ENCODE peak calls at places on chromosomes 1 and 21, in six cellular contexts. E, K, M, U, S and N are unnamed samples. For H3K4me1, the result is how much of the 10 kb centered on the place peaks cover.

GRCh38 chr1:204169871-204170270 is 3.7 kb upstream of the REN start:
- DNase-seq in K (no peak), S (no peak), E (peak), U (no peak), M (no peak), N (no peak)

GRCh38 chr1:247385283-247385682 is 30.7 kb upstream of the NLRP3 start:
- DNase-seq in K (no peak), S (no peak), U (no peak), M (no peak), E (no peak), N (no peak)

GRCh38 chr1:180155202-180155682 is 573 bp downstream of the QSOX1 start:
- DNase-seq in U (no peak), E (peak), K (peak), M (peak), S (no peak), N (no peak)

GRCh38 chr1:184823080-184823479 is 68.4 kb upstream of the EDEM3 start:
- DNase-seq in K (no peak), E (no peak), U (no peak), S (no peak), M (no peak), N (peak)

GRCh38 chr1:158998781-158999161 is 10.9 kb upstream of the IFI16 start:
- DNase-seq in U (peak), M (peak), S (peak), K (peak), E (peak), N (no peak)

GRCh38 chr1:171219751-171220385 is 28.4 kb upstream of the FMO1 start:
- DNase-seq in K (no peak), U (no peak), M (no peak), E (no peak), S (no peak), N (no peak)

GRCh38 chr1:12123172-12123571 is 43.6 kb upstream of the TNFRSF1B start:
- DNase-seq in M (no peak), E (no peak), S (no peak), U (no peak), K (no peak), N (no peak)

GRCh38 chr1:103107696-103108524 is at the start of gene COL11A1:
- DNase-seq in K (no peak), M (no peak), E (no peak), U (no peak), S (no peak), N (no peak)

GRCh38 chr1:2049517-2050481 is at the start of gene PRKCZ:
- DNase-seq in K (peak), M (peak), U (no peak), S (peak), E (peak), N (peak)

GRCh38 chr1:10564063-10564462 is 89.3 kb downstream of the PEX14 start:
- DNase-seq in K (no peak), S (no peak), E (no peak), M (no peak), U (no peak), N (no peak)

GRCh38 chr1:158076461-158076860 is 83.0 kb downstream of the KIRREL1 start:
- DNase-seq in S (no peak), M (no peak), U (no peak), K (no peak), E (no peak), N (no peak)

GRCh38 chr1:53575141-53575947 is 116.1 kb downstream of the DMRTB1 start:
- DNase-seq in U (no peak), K (peak), M (no peak), E (no peak), S (no peak), N (no peak)

GRCh38 chr1:231613419-231614349 is 12.9 kb upstream of the DISC1 start:
- DNase-seq in U (peak), M (no peak), K (no peak), S (no peak), E (no peak), N (no peak)

GRCh38 chr1:156523801-156524480 is 23.4 kb upstream of the MEF2D start:
- DNase-seq in U (no peak), K (no peak), M (no peak), S (no peak), E (no peak), N (no peak)

GRCh38 chr1:1285102-1285571 is 4.9 kb downstream of the SCNN1D start:
- DNase-seq in U (peak), K (no peak), M (no peak), S (peak), E (no peak), N (no peak)

GRCh38 chr1:92476071-92476607 is 10.6 kb downstream of the GFI1 start:
- DNase-seq in K (peak), S (no peak), M (peak), E (peak), U (no peak), N (no peak)

GRCh38 chr1:118335372-118335771 is 150.3 kb upstream of the SPAG17 start:
- DNase-seq in U (no peak), M (no peak), S (no peak), E (peak), K (no peak), N (no peak)

GRCh38 chr1:1157033-1157365 is 16.7 kb upstream of the TTLL10 start:
- DNase-seq in K (no peak), E (no peak), U (no peak), S (no peak), M (no peak), N (no peak)

GRCh38 chr1:40801742-40802077 is 18.1 kb downstream of the KCNQ4 start:
- DNase-seq in S (no peak), E (no peak), U (no peak), M (no peak), K (no peak), N (no peak)

GRCh38 chr1:91729621-91730348 is 156.2 kb downstream of the TGFBR3 start:
- DNase-seq in U (no peak), E (no peak), M (no peak), K (no peak), S (no peak), N (no peak)

GRCh38 chr1:117123274-117123673 is 1.7 kb upstream of the TRIM45 start:
- DNase-seq in K (no peak), M (no peak), E (no peak), U (no peak), S (no peak), N (no peak)

GRCh38 chr1:68904472-68904871 is 407.6 kb upstream of the DEPDC1 start:
- DNase-seq in U (no peak), M (no peak), K (no peak), E (no peak), S (no peak), N (no peak)

GRCh38 chr1:206465951-206466350 is 4.3 kb upstream of the IKBKE start:
- DNase-seq in K (no peak), S (no peak), M (no peak), U (no peak), E (no peak), N (no peak)

GRCh38 chr1:103514920-103515503 is 10.5 kb upstream of the RNPC3 start:
- DNase-seq in S (no peak), M (peak), U (peak), K (no peak), E (peak), N (no peak)

GRCh38 chr1:33715195-33715811 is 148.6 kb upstream of the HMGB4 start:
- DNase-seq in E (no peak), K (no peak), S (no peak), U (no peak), M (no peak), N (no peak)

GRCh38 chr1:87702455-87702854 is 373.8 kb downstream of the LMO4 start:
- DNase-seq in K (no peak), M (no peak), E (no peak), U (no peak), S (no peak), N (no peak)

GRCh38 chr1:181140398-181140797 is 51.9 kb downstream of the IER5 start:
- DNase-seq in E (no peak), K (no peak), S (no peak), U (no peak), M (no peak), N (no peak)

GRCh38 chr1:151520359-151520758 is 9.2 kb downstream of the CGN start:
- DNase-seq in M (no peak), K (no peak), E (no peak), S (no peak), U (no peak), N (no peak)
- TF ChIP-seq CTCF in M (no peak), K (no peak), E (no peak), S (no peak), U (peak), N (no peak)

GRCh38 chr1:109491372-109491771 is 2.5 kb upstream of the CYB561D1 start:
- DNase-seq in E (no peak), M (no peak), S (no peak), K (no peak), U (no peak), N (no peak)

GRCh38 chr1:109490934-109491302 is 3.0 kb upstream of the CYB561D1 start:
- DNase-seq in U (no peak), S (peak), E (no peak), M (no peak), K (no peak), N (no peak)

GRCh38 chr1:109493227-109493626 is 667 bp upstream of the CYB561D1 start:
- DNase-seq in E (no peak), K (no peak), U (no peak), M (no peak), S (no peak), N (no peak)

GRCh38 chr1:109495738-109496137 is 1.8 kb downstream of the CYB561D1 start:
- DNase-seq in M (no peak), S (no peak), E (no peak), U (no peak), K (no peak), N (no peak)

DNA sequence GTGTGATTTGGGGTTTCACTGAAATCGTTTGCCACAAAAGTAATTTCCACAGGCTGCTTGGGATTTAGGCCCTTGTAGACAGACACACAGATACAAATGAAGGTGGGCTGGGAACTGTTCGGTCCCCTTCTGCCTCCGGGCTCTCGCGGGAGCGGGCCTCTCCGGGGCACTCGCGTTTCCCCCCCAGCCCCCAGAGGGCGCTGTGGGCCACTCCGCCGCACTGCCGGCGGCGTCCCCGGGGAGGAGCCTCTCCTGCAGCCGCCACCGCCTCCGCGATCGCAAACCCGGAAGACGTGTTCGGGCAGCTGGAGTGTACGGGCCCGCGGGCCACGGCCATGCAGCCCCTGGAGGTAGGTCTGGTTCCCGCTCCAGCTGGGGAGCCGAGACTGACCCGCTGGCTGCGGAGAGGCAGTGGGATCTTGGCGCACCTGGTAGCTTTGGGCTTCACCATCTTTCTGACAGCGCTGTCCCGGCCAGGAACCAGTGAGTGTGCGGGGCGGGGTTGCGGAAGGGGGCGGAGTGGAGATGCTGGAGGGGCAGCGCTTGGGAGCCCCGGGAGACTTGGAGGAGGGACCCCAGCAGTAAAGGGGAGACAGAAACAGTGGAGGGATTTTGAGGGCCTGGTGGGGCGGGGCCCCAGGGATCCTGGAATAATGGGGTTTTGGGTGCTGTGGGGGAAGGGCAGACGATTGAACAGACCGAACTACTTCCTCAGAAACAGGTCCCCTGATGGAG is at the start of gene CYB561D1:
- DNase-seq in U (peak), K (peak), E (peak), M (peak), S (peak), N (peak)
- H3K4me1 ChIP-seq in U (under half), K (under half), E (under half), M (under half), S (under half), N (under half)

GRCh38 chr1:59045137-59045536 is 251.8 kb upstream of the FGGY start:
- DNase-seq in M (no peak), S (no peak), E (no peak), K (no peak), U (no peak), N (no peak)
- TF ChIP-seq CTCF in M (no peak), S (no peak), E (no peak), K (no peak), U (no peak), N (no peak)

DNA sequence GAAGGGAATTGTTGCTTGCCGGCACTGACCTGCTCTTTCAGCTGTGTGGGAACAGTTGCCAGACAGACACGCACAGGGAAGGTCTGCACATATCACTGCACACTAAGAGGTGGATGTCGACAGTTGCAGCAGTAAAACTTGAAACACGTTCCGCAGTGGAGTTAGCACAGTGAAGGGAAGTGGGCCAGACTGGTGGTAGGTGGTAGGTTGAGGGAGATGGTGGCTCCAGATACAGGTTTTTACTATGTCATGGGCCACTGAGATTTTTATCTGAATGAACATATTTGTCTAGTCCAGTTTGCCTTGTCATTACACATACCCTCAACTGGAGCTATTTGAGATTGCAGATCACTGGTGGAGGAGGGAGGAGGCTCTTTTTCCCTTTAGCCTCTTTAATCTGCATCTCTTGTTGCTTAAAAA is 13.5 kb downstream of the MRPS6 start:
- DNase-seq in S (no peak), K (no peak), E (no peak), U (no peak), M (no peak), N (no peak)
- H3K4me1 ChIP-seq in S (under half), K (under half), E (under half), U (under half), M (under half), N (half or more)

DNA sequence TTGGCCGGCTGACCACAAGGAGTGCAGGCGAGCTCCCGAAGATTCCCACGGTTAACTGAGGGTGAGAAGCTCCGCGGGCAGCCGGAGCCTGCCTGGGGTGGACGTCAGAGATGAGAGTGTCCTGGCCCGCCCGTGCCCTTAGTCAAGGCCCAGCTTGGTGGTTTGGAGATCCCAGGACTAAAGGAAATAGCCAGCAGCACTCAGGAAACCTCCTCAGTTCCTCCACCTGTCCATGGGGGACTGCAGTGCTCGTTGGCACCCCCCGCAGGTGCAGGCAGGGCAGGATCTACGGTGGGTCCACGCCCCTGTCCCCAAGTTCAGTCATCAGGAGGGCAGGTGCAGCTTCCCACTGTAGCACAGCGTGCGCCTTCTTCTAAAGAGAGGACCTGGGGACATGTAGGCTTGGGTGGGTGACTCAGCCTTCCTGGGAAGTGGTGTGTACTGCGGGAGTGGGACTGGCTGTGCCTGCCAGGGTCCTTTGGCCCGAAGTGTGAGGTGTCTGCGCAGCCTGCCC is 32.5 kb downstream of the SLX9 start:
- DNase-seq in U (no peak), E (no peak), K (no peak), S (no peak), M (no peak), N (no peak)
- TF ChIP-seq CTCF in U (peak), E (peak), K (no peak), S (no peak), M (no peak), N (no peak)

DNA sequence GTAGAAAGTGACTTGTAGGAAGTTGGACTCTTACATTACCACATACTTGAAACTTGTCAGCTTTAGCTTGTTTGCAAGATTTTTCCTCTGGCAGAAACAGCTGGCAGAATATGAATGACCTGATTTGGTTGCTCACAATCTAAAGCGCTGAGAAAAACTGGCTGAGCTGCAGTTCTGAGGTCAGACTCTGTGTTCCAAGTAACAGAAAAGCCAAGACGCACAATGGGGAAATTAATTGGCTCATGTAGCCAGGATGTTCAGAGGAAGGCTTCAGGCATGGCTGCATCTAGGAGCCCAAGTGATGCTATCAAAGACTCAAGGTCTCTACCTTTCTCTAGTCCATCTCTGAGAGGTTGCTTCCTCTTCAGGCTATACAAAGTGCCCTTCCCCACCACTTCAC is 27.0 kb downstream of the ALPL start:
- DNase-seq in K (no peak), S (peak), M (no peak), U (no peak), E (no peak), N (no peak)
- H3K4me1 ChIP-seq in K (under half), S (under half), M (under half), U (under half), E (under half), N (under half)

GRCh38 chr1:195768377-195768776 is 839.9 kb downstream of the KCNT2 start:
- DNase-seq in S (no peak), U (no peak), K (no peak), M (no peak), E (no peak), N (no peak)

GRCh38 chr1:195766709-195767108 is 841.5 kb downstream of the KCNT2 start:
- DNase-seq in E (no peak), S (no peak), K (no peak), M (no peak), U (no peak), N (no peak)

GRCh38 chr1:195765099-195765498 is 843.1 kb downstream of the KCNT2 start:
- DNase-seq in U (no peak), S (no peak), M (no peak), K (no peak), E (no peak), N (no peak)

GRCh38 chr1:195773958-195774357 is 834.3 kb downstream of the KCNT2 start:
- DNase-seq in E (no peak), S (no peak), M (no peak), K (no peak), U (no peak), N (no peak)

GRCh38 chr1:195768936-195769335 is 839.3 kb downstream of the KCNT2 start:
- DNase-seq in M (no peak), U (no peak), K (no peak), S (no peak), E (no peak), N (no peak)
- TF ChIP-seq CTCF in M (no peak), U (no peak), K (no peak), S (no peak), E (no peak), N (no peak)

GRCh38 chr1:210232524-210233215 is at the start of gene SERTAD4:
- DNase-seq in E (no peak), U (peak), M (peak), S (peak), K (no peak), N (no peak)
- H3K4me1 ChIP-seq in E (under half), U (under half), M (under half), S (under half), K (under half), N (under half)

GRCh38 chr1:27725374-27726172 is at the start of gene FAM76A:
- DNase-seq in U (peak), E (peak), S (peak), K (peak), M (peak), N (peak)
- TF ChIP-seq CTCF in U (peak), E (peak), S (peak), K (peak), M (peak), N (no peak)